ENCODE peak calls at places on chromosomes 16 and 17, in six cellular contexts. B, D, I, W, P and Y are unnamed samples.

GRCh38 chr17:74528491-74529199 is 2.6 kb downstream of the CD300LB start:
- DNase-seq in B (no peak), D (no peak), I (no peak), W (peak), P (no peak), Y (no peak)

GRCh38 chr16:1167276-1168107 is 14.6 kb downstream of the CACNA1H start:
- DNase-seq in B (no peak), D (no peak), I (no peak), W (no peak), P (no peak), Y (no peak)

GRCh38 chr17:74059471-74059870 is 144.0 kb upstream of the RPL38 start:
- DNase-seq in B (no peak), D (no peak), I (no peak), W (no peak), P (no peak), Y (no peak)

GRCh38 chr16:47069291-47069690 is 74.5 kb downstream of the NETO2 start:
- DNase-seq in B (no peak), D (no peak), I (no peak), W (no peak), P (no peak), Y (no peak)

GRCh38 chr16:77288222-77288621 is 89.0 kb downstream of the SYCE1L start:
- DNase-seq in B (no peak), D (no peak), I (no peak), W (no peak), P (no peak), Y (no peak)

GRCh38 chr16:67431077-67431804 is at the start of gene HSD11B2:
- DNase-seq in B (peak), D (no peak), I (no peak), W (no peak), P (no peak), Y (no peak)

GRCh38 chr16:49748322-49748721 is 107.6 kb downstream of the ZNF423 start:
- DNase-seq in B (no peak), D (no peak), I (no peak), W (no peak), P (no peak), Y (no peak)

GRCh38 chr17:66540131-66540781 is 237.8 kb downstream of the PRKCA start:
- DNase-seq in B (no peak), D (no peak), I (no peak), W (no peak), P (no peak), Y (peak)

GRCh38 chr17:13597723-13598347 is 3.9 kb downstream of the HS3ST3A1 start:
- DNase-seq in B (peak), D (no peak), I (peak), W (no peak), P (no peak), Y (peak)

GRCh38 chr17:11285946-11286345 is 44.9 kb downstream of the SHISA6 start:
- DNase-seq in B (no peak), D (no peak), I (no peak), W (no peak), P (no peak), Y (no peak)

GRCh38 chr17:27362909-27363308 is 69.0 kb downstream of the WSB1 start:
- DNase-seq in B (no peak), D (no peak), I (no peak), W (no peak), P (no peak), Y (no peak)

GRCh38 chr17:49715221-49715620 is 7.5 kb upstream of the SLC35B1 start:
- DNase-seq in B (no peak), D (no peak), I (no peak), W (no peak), P (no peak), Y (no peak)

GRCh38 chr16:48164907-48165715 is 9.3 kb upstream of the ABCC12 start:
- DNase-seq in B (peak), D (peak), I (peak), W (no peak), P (peak), Y (peak)

GRCh38 chr16:55203570-55203969 is 120.4 kb upstream of the IRX6 start:
- DNase-seq in B (no peak), D (no peak), I (no peak), W (no peak), P (no peak), Y (no peak)

GRCh38 chr17:57662644-57663308 is 82.3 kb downstream of the CCDC182 start:
- DNase-seq in B (peak), D (peak), I (peak), W (no peak), P (peak), Y (peak)

GRCh38 chr17:40932608-40933007 is 4.8 kb downstream of the KRT23 start:
- DNase-seq in B (no peak), D (no peak), I (no peak), W (no peak), P (no peak), Y (peak)

GRCh38 chr17:70629902-70630301 is 460.6 kb downstream of the KCNJ2 start:
- DNase-seq in B (no peak), D (no peak), I (no peak), W (no peak), P (no peak), Y (no peak)

GRCh38 chr16:84700518-84701277 is 898 bp downstream of the USP10 start:
- DNase-seq in B (no peak), D (no peak), I (peak), W (no peak), P (no peak), Y (no peak)

GRCh38 chr17:40596261-40596919 is 31.1 kb upstream of the CCR7 start:
- DNase-seq in B (no peak), D (no peak), I (peak), W (peak), P (no peak), Y (peak)

GRCh38 chr16:352547-353403 is at the start of gene AXIN1:
- DNase-seq in B (peak), D (peak), I (peak), W (peak), P (peak), Y (peak)

GRCh38 chr17:15307686-15308085 is 33.7 kb downstream of the TEKT3 start:
- DNase-seq in B (no peak), D (no peak), I (no peak), W (no peak), P (no peak), Y (no peak)

GRCh38 chr17:11212792-11213191 is 28.2 kb upstream of the SHISA6 start:
- DNase-seq in B (no peak), D (no peak), I (no peak), W (no peak), P (no peak), Y (no peak)

GRCh38 chr17:74864866-74865395 is 5.2 kb upstream of the GRIN2C start:
- DNase-seq in B (no peak), D (peak), I (peak), W (no peak), P (no peak), Y (peak)

GRCh38 chr17:66423436-66423922 is 121.1 kb downstream of the PRKCA start:
- DNase-seq in B (no peak), D (no peak), I (no peak), W (no peak), P (no peak), Y (no peak)

GRCh38 chr17:17359271-17359670 is 56.1 kb downstream of the NT5M start:
- DNase-seq in B (no peak), D (no peak), I (no peak), W (no peak), P (no peak), Y (no peak)

GRCh38 chr17:46193246-46193625 is at the start of gene KANSL1:
- DNase-seq in B (peak), D (peak), I (peak), W (no peak), P (peak), Y (peak)
- TF ChIP-seq POLR2A in B (peak), D (no peak), I (peak), W (peak), P (peak), Y (peak)

DNA sequence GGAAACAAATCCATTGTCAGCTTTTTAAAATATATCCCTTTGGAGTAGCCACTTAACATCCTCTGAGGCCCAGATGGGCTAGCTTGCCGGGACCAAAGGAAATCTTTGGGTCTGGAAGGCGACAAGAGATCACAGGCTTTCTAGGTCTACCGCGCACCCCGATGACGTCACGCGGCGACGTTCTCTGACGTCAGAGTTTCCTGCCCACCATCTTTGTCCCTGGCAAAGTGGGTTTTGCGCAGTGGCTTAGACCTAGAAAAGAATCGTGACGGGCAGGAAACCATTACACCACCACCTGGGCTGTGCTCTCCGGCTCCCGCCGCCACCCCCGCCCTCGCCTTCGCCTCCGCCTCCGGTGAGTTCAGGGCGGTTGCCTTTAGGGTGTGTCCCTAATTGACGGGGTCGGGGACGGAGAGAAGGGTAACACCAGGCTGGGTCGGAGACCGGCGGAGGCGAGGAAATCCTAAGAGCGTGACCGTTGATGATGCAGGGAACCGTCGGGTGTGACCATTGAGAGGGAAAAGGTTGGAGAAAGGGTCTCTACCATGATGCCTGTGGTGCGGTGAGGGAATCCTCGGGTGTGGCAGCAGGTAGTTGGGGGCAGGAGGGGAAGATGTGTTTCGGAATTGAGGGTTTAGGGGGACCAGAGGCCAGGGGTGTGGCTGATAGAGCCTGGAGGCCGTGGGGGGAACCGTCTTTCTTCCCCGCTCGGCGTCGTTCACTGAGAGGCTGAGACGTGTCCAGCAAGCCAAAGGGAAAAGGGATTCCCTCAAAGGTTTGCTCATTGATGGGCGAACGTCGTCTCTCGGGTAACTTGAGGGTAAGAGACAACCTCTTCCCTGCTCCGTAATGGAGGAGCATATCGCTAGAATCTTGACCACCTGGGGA is at the start of gene AP2B1:
- DNase-seq in B (peak), D (peak), I (peak), W (peak), P (peak), Y (peak)
- TF ChIP-seq TAF1 in B (peak), D (peak), I (peak), W (peak), P (peak), Y (peak)

GRCh38 chr16:23556881-23557778 is at the start of the genes EARS2 and UBFD1:
- DNase-seq in B (peak), D (peak), I (peak), W (peak), P (peak), Y (peak)
- TF ChIP-seq POLR2A in B (peak), D (peak), I (peak), W (peak), P (peak), Y (peak)

GRCh38 chr17:34979153-34979552 is 1.2 kb upstream of the LIG3 start:
- DNase-seq in B (no peak), D (no peak), I (no peak), W (no peak), P (no peak), Y (no peak)
- TF ChIP-seq TAF1 in B (no peak), D (no peak), I (no peak), W (no peak), P (no peak), Y (no peak)

GRCh38 chr17:2266045-2266864 is 37.3 kb downstream of the SMG6 start:
- DNase-seq in B (no peak), D (no peak), I (no peak), W (peak), P (no peak), Y (no peak)

GRCh38 chr17:2264023-2264860 is 39.3 kb downstream of the SMG6 start:
- DNase-seq in B (no peak), D (no peak), I (no peak), W (no peak), P (no peak), Y (no peak)

GRCh38 chr17:2263183-2263954 is 40.2 kb downstream of the SMG6 start:
- DNase-seq in B (no peak), D (no peak), I (no peak), W (no peak), P (no peak), Y (no peak)

GRCh38 chr17:2267354-2267753 is 36.2 kb downstream of the SMG6 start:
- DNase-seq in B (no peak), D (no peak), I (no peak), W (no peak), P (no peak), Y (no peak)

DNA sequence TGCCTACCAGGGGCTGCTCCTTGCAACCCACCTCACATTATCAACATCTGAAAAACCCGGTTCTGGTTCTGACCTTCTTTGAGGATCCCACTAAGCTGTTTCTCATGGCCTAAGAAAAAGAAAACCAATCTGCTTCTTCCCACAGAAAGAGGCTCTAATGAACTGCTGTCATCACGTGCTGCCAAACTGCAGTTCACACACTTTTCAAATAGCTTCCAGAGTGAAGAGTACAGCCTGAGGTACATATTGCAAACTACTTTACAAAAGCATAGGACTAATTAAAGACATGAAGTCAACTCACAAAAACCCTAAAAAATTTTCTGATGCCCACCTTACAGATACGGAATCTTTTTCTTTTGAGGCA is 36.7 kb downstream of the SMG6 start:
- DNase-seq in B (no peak), D (no peak), I (no peak), W (no peak), P (no peak), Y (no peak)
- TF ChIP-seq POLR2A in B (no peak), D (no peak), I (no peak), W (no peak), P (no peak), Y (no peak)

DNA sequence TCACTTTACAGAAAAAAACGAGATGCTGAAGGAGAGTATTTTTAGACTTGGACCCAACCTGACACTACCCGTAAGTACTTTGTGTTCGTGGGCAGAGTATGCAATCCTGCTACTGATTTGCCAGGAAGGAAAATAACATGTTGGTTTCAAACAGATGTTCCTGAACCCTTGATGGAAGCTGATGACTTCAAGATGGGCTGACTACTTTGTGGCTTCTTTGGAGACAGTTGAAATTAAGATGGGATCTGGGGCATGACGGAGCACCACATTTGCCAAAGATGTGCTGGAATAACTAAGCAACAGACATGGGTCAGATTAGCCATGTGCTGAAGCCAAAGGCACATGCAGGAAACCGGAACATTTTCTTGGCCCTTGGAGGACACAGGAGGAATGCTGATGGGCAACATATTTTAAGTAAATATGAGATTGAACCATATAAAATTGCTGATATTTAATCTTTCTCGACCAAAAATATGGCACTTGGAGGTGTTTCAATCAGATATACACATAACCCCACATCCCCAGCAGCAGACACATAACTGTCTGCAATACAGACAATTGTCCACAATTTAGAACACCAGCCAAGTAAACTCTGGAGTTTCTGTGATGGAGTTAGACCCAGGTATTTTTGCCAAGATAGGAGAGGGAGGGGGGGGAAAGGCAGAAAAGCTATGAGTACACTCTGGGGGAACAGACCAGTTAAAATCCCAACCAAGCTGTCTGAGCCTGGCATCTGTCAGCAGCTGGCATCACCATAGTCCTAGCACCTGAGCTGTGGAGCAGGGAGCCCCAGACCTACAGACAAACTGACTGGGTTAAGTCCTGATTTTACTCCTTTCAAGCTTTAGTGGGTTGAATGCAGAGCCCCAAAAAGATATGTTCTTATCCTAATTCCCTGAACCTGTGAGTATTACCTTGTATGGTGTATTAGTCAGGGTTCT is 329.4 kb upstream of the CDH5 start:
- DNase-seq in B (no peak), D (no peak), I (no peak), W (no peak), P (no peak), Y (no peak)
- TF ChIP-seq TAF1 in B (no peak), D (no peak), I (no peak), W (no peak), P (no peak), Y (no peak)

GRCh38 chr17:43645765-43646481 is 15.8 kb downstream of the MEOX1 start:
- DNase-seq in B (no peak), D (no peak), I (no peak), W (no peak), P (no peak), Y (no peak)
- TF ChIP-seq POLR2A in B (no peak), D (no peak), I (no peak), W (no peak), P (no peak), Y (no peak)